ENCODE peak calls at places on chromosomes 16 and 17, in five cellular contexts. N is heart left ventricle, D is heart right ventricle, X is transverse colon, P is BE2C. M is an unnamed sample.

GRCh38 chr16:23286131-23286532 is 16.0 kb upstream of the SCNN1B start:
- DNase-seq in N (no peak), D (no peak), X (no peak), P (no peak), M (no peak)

GRCh38 chr16:27505297-27506236 is 44.1 kb downstream of the GTF3C1 start:
- DNase-seq in N (no peak), D (no peak), X (no peak), P (no peak), M (no peak)

GRCh38 chr16:72473631-72474030 is 301.7 kb upstream of the PMFBP1 start:
- DNase-seq in N (no peak), D (no peak), X (no peak), P (no peak), M (no peak)

GRCh38 chr16:88639231-88640038 is 1.1 kb downstream of the IL17C start:
- DNase-seq in N (peak; percentile 63), D (no peak), X (peak; percentile 74), P (no peak), M (no peak)

GRCh38 chr17:70040336-70040735 is 34.7 kb upstream of the KCNJ16 start:
- DNase-seq in N (no peak), D (no peak), X (no peak), P (no peak), M (no peak)

GRCh38 chr17:43721537-43722268 is 36.9 kb downstream of the SOST start:
- DNase-seq in N (no peak), D (no peak), X (no peak), P (no peak), M (no peak)

GRCh38 chr17:51118330-51119195 is 2.1 kb downstream of the SPAG9 start:
- DNase-seq in N (no peak), D (peak; percentile 21), X (peak; percentile 81), P (peak; percentile 49), M (no peak)

GRCh38 chr16:11263737-11264136 is 5.4 kb downstream of the TNP2 start:
- DNase-seq in N (no peak), D (no peak), X (no peak), P (no peak), M (no peak)

GRCh38 chr17:78774956-78775571 is 7.0 kb downstream of the CYTH1 start:
- DNase-seq in N (no peak), D (no peak), X (peak; percentile 55), P (no peak), M (no peak)

GRCh38 chr17:2054740-2055493 is at the start of gene HIC1:
- DNase-seq in N (peak; percentile 92), D (peak; percentile 79), X (peak; percentile 77), P (peak; percentile 67), M (peak; percentile 80)

GRCh38 chr17:5424909-5425308 is 4.9 kb downstream of the RPAIN start:
- DNase-seq in N (no peak), D (no peak), X (no peak), P (no peak), M (no peak)

GRCh38 chr16:70746040-70746707 is 54.8 kb downstream of the VAC14 start:
- DNase-seq in N (no peak), D (peak; percentile 50), X (peak; percentile 67), P (no peak), M (peak; percentile 70)

GRCh38 chr17:56754523-56755208 is 79.1 kb downstream of the C17orf67 start:
- DNase-seq in N (no peak), D (no peak), X (no peak), P (no peak), M (peak; percentile 90)

GRCh38 chr17:47850692-47851573 is at the start of gene SP6:
- DNase-seq in N (no peak), D (peak; percentile 36), X (peak; percentile 91), P (peak; percentile 72), M (peak; percentile 24)

GRCh38 chr17:5582177-5582885 is 2.0 kb downstream of the NLRP1 start:
- DNase-seq in N (no peak), D (no peak), X (no peak), P (no peak), M (no peak)

GRCh38 chr16:25063102-25063501 is 47.9 kb upstream of the ARHGAP17 start:
- DNase-seq in N (no peak), D (no peak), X (no peak), P (no peak), M (no peak)

GRCh38 chr16:27772093-27772820 is 222.3 kb downstream of the KATNIP start:
- DNase-seq in N (no peak), D (no peak), X (no peak), P (no peak), M (no peak)

GRCh38 chr17:36755586-36755985 is 154.2 kb downstream of the MRM1 start:
- DNase-seq in N (no peak), D (no peak), X (peak; percentile 67), P (peak; percentile 66), M (no peak)

GRCh38 chr17:21304091-21304490 is 19.6 kb downstream of the MAP2K3 start:
- DNase-seq in N (peak; percentile 47), D (no peak), X (peak; percentile 6), P (no peak), M (peak; percentile 45)

GRCh38 chr17:74325743-74326379 is at the start of gene KIF19:
- DNase-seq in N (peak; percentile 81), D (peak; percentile 33), X (peak; percentile 67), P (peak; percentile 59), M (no peak)

GRCh38 chr17:12821376-12821940 is 32.2 kb downstream of the ARHGAP44 start:
- DNase-seq in N (no peak), D (no peak), X (peak; percentile 49), P (no peak), M (no peak)

GRCh38 chr16:65782537-65783290 is 583.8 kb upstream of the CDH5 start:
- DNase-seq in N (no peak), D (no peak), X (no peak), P (no peak), M (no peak)

GRCh38 chr16:30025574-30025973 is 2.6 kb downstream of the C16orf92 start:
- DNase-seq in N (no peak), D (no peak), X (no peak), P (no peak), M (no peak)

GRCh38 chr16:30024451-30024850 is 1.5 kb downstream of the C16orf92 start:
- DNase-seq in N (no peak), D (no peak), X (no peak), P (no peak), M (no peak)

GRCh38 chr16:30027588-30028437 is 3.3 kb downstream of the TLCD3B start:
- DNase-seq in N (no peak), D (no peak), X (no peak), P (peak; percentile 49), M (no peak)

GRCh38 chr16:30025156-30025555 is 2.2 kb downstream of the C16orf92 start:
- DNase-seq in N (no peak), D (no peak), X (no peak), P (no peak), M (no peak)

GRCh38 chr16:30026449-30026848 is 3.5 kb downstream of the C16orf92 start:
- DNase-seq in N (no peak), D (no peak), X (no peak), P (no peak), M (no peak)
- H3K27me3 ChIP-seq in N (peaks cover 34% of the 10 kb centered on the region), D (peaks cover 52% of the 10 kb centered on the region), X (peaks cover 66% of the 10 kb centered on the region), P (no peaks in the 10 kb centered on the region), M (peaks cover 41% of the 10 kb centered on the region)

GRCh38 chr16:60686824-60687223 is 1349.4 kb downstream of the CDH8 start:
- DNase-seq in N (no peak), D (no peak), X (no peak), P (no peak), M (no peak)
- H3K9me3 ChIP-seq in N (no peaks in the 10 kb centered on the region), D (peaks cover 20% of the 10 kb centered on the region), X (peaks cover 3% of the 10 kb centered on the region), P (no peaks in the 10 kb centered on the region), M (peaks cover 3% of the 10 kb centered on the region)

DNA sequence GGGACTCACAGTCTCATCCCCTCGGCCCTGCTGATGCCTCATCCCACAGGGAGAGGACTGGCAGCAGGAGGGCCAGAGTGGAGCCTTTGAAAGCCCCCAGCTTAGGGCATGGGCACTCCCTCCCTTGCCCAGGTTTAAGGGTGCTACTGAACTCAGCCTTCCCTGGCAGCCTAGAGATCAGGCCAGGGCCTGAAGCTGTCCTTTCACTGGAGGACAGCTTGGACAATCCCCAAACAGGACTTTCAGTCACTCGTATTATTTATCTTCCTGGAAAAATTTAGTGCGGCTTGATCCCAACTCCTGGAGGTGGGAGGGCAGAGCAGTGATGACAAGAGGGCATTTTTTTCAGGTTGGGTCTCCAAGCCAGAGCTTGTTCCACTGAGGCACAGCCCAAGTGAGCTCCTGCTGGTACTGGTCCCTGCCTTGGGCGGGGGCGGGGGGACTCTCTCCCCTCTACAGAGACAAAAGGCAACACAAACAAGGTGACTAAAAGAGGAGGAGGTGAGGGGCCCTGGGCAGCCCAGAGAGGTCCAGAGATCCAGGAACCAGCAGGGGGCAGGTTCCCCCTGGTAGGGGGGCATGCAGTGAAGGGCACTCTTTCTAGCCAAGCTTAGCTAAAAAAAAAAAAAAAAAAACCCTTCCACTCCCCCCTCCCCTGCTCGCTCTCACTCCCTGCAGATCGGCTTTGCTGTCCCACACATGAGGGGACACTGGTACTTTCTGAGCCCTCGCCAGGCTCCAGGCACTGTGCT is 1.7 kb downstream of the ZNF385C start:
- DNase-seq in N (no peak), D (no peak), X (no peak), P (no peak), M (no peak)
- H3K27me3 ChIP-seq in N (peaks cover 28% of the 10 kb centered on the region), D (peaks cover 32% of the 10 kb centered on the region), X (peaks cover 32% of the 10 kb centered on the region), P (no peaks in the 10 kb centered on the region), M (no peaks in the 10 kb centered on the region)

DNA sequence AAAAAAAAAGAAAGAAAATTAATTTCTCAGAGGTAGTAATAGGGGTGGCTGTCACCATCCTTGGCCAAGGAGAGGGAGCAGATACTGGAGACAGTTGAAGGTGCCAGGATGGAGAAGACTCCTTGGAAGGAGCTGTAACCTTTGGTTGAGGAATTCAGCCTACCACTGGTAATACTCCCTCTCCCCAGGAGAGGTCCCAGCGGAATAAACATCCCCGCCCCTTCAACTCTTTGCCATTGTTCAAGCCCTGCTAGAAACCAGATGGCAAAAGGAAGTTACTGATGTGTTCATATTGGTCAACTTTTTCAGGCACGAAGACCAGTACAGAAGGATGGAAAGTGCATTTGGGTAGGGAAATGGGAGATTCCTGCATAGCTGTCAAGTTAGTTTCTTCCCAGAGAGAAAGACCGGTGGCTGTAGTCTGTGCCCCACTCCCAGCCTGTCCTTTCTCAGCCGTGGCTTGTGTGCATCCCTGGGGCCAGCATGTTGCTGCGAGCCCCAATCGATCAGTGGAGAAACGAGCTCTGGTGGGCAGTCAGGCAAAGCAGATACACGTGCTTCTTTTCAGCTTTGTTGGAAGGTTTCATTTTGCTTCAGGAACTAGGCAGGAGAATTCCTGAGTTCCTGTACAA is 612.1 kb downstream of the MAF start:
- DNase-seq in N (no peak), D (no peak), X (no peak), P (no peak), M (no peak)
- H3K9me3 ChIP-seq in N (no peaks in the 10 kb centered on the region), D (peaks cover 8% of the 10 kb centered on the region), X (no peaks in the 10 kb centered on the region), P (no peaks in the 10 kb centered on the region), M (peaks cover 3% of the 10 kb centered on the region)

DNA sequence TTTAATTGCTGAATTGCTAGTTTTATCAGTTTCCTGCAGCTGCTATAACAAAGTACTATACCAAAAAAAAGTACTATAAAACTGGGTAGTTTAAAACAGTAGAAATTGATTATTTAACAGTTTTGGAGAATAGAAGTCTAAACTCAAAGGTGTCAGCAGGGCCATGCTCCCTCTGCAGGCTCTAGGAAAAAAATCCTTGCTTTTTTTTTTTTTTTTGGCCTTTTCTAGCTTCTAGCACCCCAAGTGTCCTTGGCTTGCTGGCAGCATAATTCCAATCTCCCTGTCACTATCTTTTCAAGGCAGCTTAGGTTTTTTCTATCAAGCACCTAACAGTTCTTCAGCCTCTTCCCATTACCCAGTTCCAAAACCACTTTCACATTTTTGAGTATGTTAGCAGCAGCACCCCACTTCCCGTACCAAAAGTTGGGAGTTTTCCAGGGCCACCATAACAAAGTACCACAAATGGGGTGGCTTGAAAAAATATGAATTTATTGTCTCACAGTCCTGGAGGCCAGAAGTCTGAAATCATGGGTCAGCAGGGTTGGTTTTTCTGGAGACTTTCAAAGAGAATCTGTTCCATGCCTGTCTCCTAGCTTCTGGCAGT is 37.4 kb downstream of the BPTF start:
- DNase-seq in N (no peak), D (no peak), X (no peak), P (no peak), M (no peak)
- H3K27me3 ChIP-seq in N (no peaks in the 10 kb centered on the region), D (no peaks in the 10 kb centered on the region), X (no peaks in the 10 kb centered on the region), P (no peaks in the 10 kb centered on the region), M (no peaks in the 10 kb centered on the region)